ENCODE peak calls at places on chromosome 17, in seven cellular contexts. X, S, O, M, B, I and Y are unnamed samples.

GRCh38 chr17:38879878-38880727 is 10.2 kb downstream of the LASP1 start:
- DNase-seq in X (peak; percentile 87), S (no peak), O (peak; percentile 76), M (no peak), B (peak; percentile 77), I (peak; percentile 84), Y (no peak)

GRCh38 chr17:72222971-72223370 is 102.2 kb downstream of the SOX9 start:
- DNase-seq in X (no peak), S (no peak), O (no peak), M (no peak), B (no peak), I (no peak), Y (no peak)

GRCh38 chr17:36993227-36993626 is 44.5 kb downstream of the AATF start:
- DNase-seq in X (no peak), S (no peak), O (peak; percentile 36), M (no peak), B (no peak), I (no peak), Y (no peak)

GRCh38 chr17:22704674-22705073 is 1012.4 kb downstream of the KCNJ18 start:
- DNase-seq in X (no peak), S (no peak), O (no peak), M (no peak), B (no peak), I (no peak), Y (no peak)

GRCh38 chr17:17698869-17699351 is 17.7 kb downstream of the RAI1 start:
- DNase-seq in X (no peak), S (no peak), O (no peak), M (no peak), B (no peak), I (no peak), Y (no peak)

GRCh38 chr17:65560628-65561371 is 648 bp downstream of the AXIN2 start:
- DNase-seq in X (peak; percentile 95), S (peak; percentile 77), O (peak; percentile 93), M (peak; percentile 55), B (peak; percentile 90), I (peak; percentile 63), Y (peak; percentile 84)

GRCh38 chr17:1002771-1003555 is 6.0 kb downstream of the TIMM22 start:
- DNase-seq in X (peak; percentile 37), S (no peak), O (no peak), M (no peak), B (no peak), I (peak; percentile 67), Y (no peak)

GRCh38 chr17:64150237-64151015 is 20.5 kb upstream of the ERN1 start:
- DNase-seq in X (peak; percentile 66), S (no peak), O (no peak), M (no peak), B (no peak), I (no peak), Y (no peak)

GRCh38 chr17:61410555-61411089 is 11.0 kb downstream of the TBX2 start:
- DNase-seq in X (peak; percentile 87), S (peak; percentile 74), O (peak; percentile 17), M (peak; percentile 71), B (peak; percentile 81), I (peak; percentile 82), Y (peak; percentile 87)

GRCh38 chr17:78852709-78853111 is 12.1 kb upstream of the USP36 start:
- DNase-seq in X (peak; percentile 57), S (no peak), O (peak; percentile 17), M (no peak), B (no peak), I (no peak), Y (no peak)

GRCh38 chr17:74712756-74713155 is at the start of gene CD300LF:
- DNase-seq in X (no peak), S (no peak), O (no peak), M (no peak), B (peak; percentile 31), I (no peak), Y (peak; percentile 66)

GRCh38 chr17:74063439-74063838 is 140.0 kb upstream of the RPL38 start:
- DNase-seq in X (no peak), S (no peak), O (no peak), M (no peak), B (no peak), I (no peak), Y (no peak)

GRCh38 chr17:19579867-19580565 is 46.4 kb downstream of the SLC47A1 start:
- DNase-seq in X (peak; percentile 16), S (peak; percentile 4), O (no peak), M (no peak), B (peak; percentile 36), I (no peak), Y (peak; percentile 20)

GRCh38 chr17:39001703-39002637 is 34.8 kb upstream of the FBXO47 start:
- DNase-seq in X (peak; percentile 96), S (no peak), O (peak; percentile 44), M (no peak), B (peak; percentile 92), I (peak; percentile 87), Y (no peak)

GRCh38 chr17:67051837-67052236 is 7.5 kb downstream of the CACNG1 start:
- DNase-seq in X (no peak), S (no peak), O (no peak), M (no peak), B (no peak), I (no peak), Y (no peak)

GRCh38 chr17:34981538-34982241 is 1.4 kb downstream of the LIG3 start:
- DNase-seq in X (peak; percentile 20), S (no peak), O (no peak), M (no peak), B (no peak), I (peak; percentile 41), Y (no peak)

GRCh38 chr17:18323007-18323406 is 7.9 kb downstream of the SMCR8 start:
- DNase-seq in X (no peak), S (no peak), O (no peak), M (no peak), B (no peak), I (peak; percentile 28), Y (no peak)

GRCh38 chr17:47694018-47694817 is at the start of gene TBKBP1:
- DNase-seq in X (peak; percentile 81), S (no peak), O (peak; percentile 87), M (peak; percentile 52), B (peak; percentile 63), I (no peak), Y (peak; percentile 64)

GRCh38 chr17:81251943-81252301 is 12.8 kb downstream of the NDUFAF8 start:
- DNase-seq in X (no peak), S (no peak), O (no peak), M (peak; percentile 13), B (no peak), I (no peak), Y (no peak)

GRCh38 chr17:76331083-76331482 is 22.6 kb downstream of the PRPSAP1 start:
- DNase-seq in X (no peak), S (no peak), O (no peak), M (no peak), B (no peak), I (no peak), Y (no peak)

GRCh38 chr17:45826919-45827628 is 17.6 kb upstream of the SPPL2C start:
- DNase-seq in X (no peak), S (no peak), O (no peak), M (no peak), B (no peak), I (no peak), Y (no peak)

GRCh38 chr17:66152756-66153155 is 39.2 kb downstream of the CEP112 start:
- DNase-seq in X (peak; percentile 31), S (no peak), O (no peak), M (no peak), B (no peak), I (peak; percentile 51), Y (no peak)

GRCh38 chr17:76716834-76717205 is 6.1 kb upstream of the MXRA7 start:
- DNase-seq in X (peak; percentile 98), S (no peak), O (no peak), M (no peak), B (no peak), I (peak; percentile 85), Y (no peak)

GRCh38 chr17:78131172-78132085 is 858 bp downstream of the TMC8 start:
- DNase-seq in X (no peak), S (no peak), O (no peak), M (peak; percentile 52), B (no peak), I (no peak), Y (no peak)

GRCh38 chr17:73232587-73233373 is 28.9 kb downstream of the CPSF4L start:
- DNase-seq in X (peak; percentile 41), S (no peak), O (peak; percentile 62), M (peak; percentile 6), B (no peak), I (peak; percentile 8), Y (no peak)

GRCh38 chr17:50274142-50274944 is at the start of gene TMEM92:
- DNase-seq in X (no peak), S (no peak), O (peak; percentile 86), M (no peak), B (no peak), I (no peak), Y (no peak)

GRCh38 chr17:58334661-58335060 is 6.1 kb upstream of the TSPOAP1 start:
- DNase-seq in X (no peak), S (no peak), O (no peak), M (no peak), B (no peak), I (no peak), Y (no peak)

GRCh38 chr17:64599187-64599676 is 62.9 kb downstream of the SMURF2 start:
- DNase-seq in X (no peak), S (peak; percentile 38), O (no peak), M (peak; percentile 29), B (no peak), I (no peak), Y (peak; percentile 68)

GRCh38 chr17:3845361-3845753 is 689 bp downstream of the NCBP3 start:
- DNase-seq in X (peak; percentile 19), S (no peak), O (no peak), M (peak; percentile 16), B (no peak), I (peak; percentile 13), Y (peak; percentile 44)

GRCh38 chr17:59714255-59714654 is 6.8 kb downstream of the VMP1 start:
- DNase-seq in X (no peak), S (no peak), O (no peak), M (no peak), B (no peak), I (no peak), Y (no peak)